ENCODE peak calls at places on chromosome 17, in ten cellular contexts. K, A, G, Z, L, X, S, Y, T and M are unnamed samples.

GRCh38 chr17:8436169-8436932 is 667 bp downstream of the NDEL1 start:
- DNase-seq in T (peak), K (peak), Z (peak), Y (peak), X (peak), S (peak), L (peak), A (peak), G (peak), M (peak)

GRCh38 chr17:57914274-57915147 is 40.7 kb downstream of the CUEDC1 start:
- DNase-seq in L (peak), Z (no peak), A (no peak), T (no peak), S (no peak), G (no peak), X (no peak), K (no peak), Y (no peak), M (no peak)

GRCh38 chr17:80152057-80152831 is 5.3 kb upstream of the EIF4A3 start:
- DNase-seq in G (peak), T (no peak), Y (no peak), Z (no peak), X (no peak), K (peak), S (peak), A (peak), L (no peak), M (no peak)

GRCh38 chr17:4706121-4706520 is 2.2 kb upstream of the PELP1 start:
- DNase-seq in S (peak), K (peak), Y (no peak), A (no peak), X (no peak), Z (no peak), L (no peak), T (no peak), G (peak), M (no peak)

GRCh38 chr17:40306395-40306794 is 2.6 kb upstream of the RARA start:
- DNase-seq in X (no peak), A (no peak), S (peak), T (no peak), Z (no peak), K (no peak), G (no peak), L (no peak), Y (no peak), M (no peak)

GRCh38 chr17:38958326-38958725 is 8.9 kb downstream of the FBXO47 start:
- DNase-seq in K (no peak), Y (no peak), L (no peak), X (no peak), T (no peak), S (peak), G (peak), Z (no peak), A (peak), M (no peak)

GRCh38 chr17:57424777-57425188 is 168.5 kb downstream of the MSI2 start:
- DNase-seq in T (no peak), A (peak), L (peak), Z (peak), X (no peak), S (no peak), K (no peak), G (peak), Y (no peak), M (no peak)

GRCh38 chr17:57032343-57032742 is 52.7 kb upstream of the AKAP1 start:
- DNase-seq in L (no peak), Y (no peak), T (no peak), K (no peak), G (no peak), A (no peak), X (no peak), S (no peak), Z (no peak), M (no peak)

GRCh38 chr17:10745231-10745630 is 15.4 kb upstream of the TMEM220 start:
- DNase-seq in Z (no peak), S (peak), X (no peak), K (peak), L (no peak), A (no peak), G (peak), T (no peak), Y (no peak), M (no peak)

GRCh38 chr17:34076743-34077631 is 178.1 kb upstream of the CCL2 start:
- DNase-seq in K (no peak), T (no peak), Z (no peak), L (no peak), Y (no peak), A (no peak), G (no peak), S (no peak), X (no peak), M (no peak)

GRCh38 chr17:39277110-39277509 is 51.4 kb upstream of the STAC2 start:
- DNase-seq in T (no peak), Y (no peak), A (no peak), L (no peak), G (no peak), K (no peak), X (no peak), Z (no peak), S (no peak), M (no peak)

GRCh38 chr17:42518755-42519545 is 17.1 kb upstream of the NAGLU start:
- DNase-seq in T (no peak), X (no peak), A (peak), G (peak), Y (no peak), L (peak), Z (no peak), S (peak), K (no peak), M (peak)

GRCh38 chr17:33864758-33865229 is 390.3 kb upstream of the CCL2 start:
- DNase-seq in T (no peak), G (no peak), K (no peak), L (no peak), X (no peak), Z (no peak), S (no peak), A (no peak), Y (no peak), M (no peak)

GRCh38 chr17:83092186-83092585 is 12.8 kb downstream of the METRNL start:
- DNase-seq in G (no peak), L (no peak), X (no peak), K (no peak), Z (no peak), Y (no peak), S (no peak), T (no peak), A (no peak), M (no peak)

GRCh38 chr17:31320791-31321190 is 631 bp downstream of the EVI2A start:
- DNase-seq in S (peak), G (peak), Z (no peak), K (peak), X (no peak), L (no peak), A (peak), Y (no peak), T (peak), M (no peak)

GRCh38 chr17:76540381-76541300 is 797 bp downstream of the PRCD start:
- DNase-seq in G (peak), K (peak), X (peak), A (peak), S (peak), L (peak), Z (peak), Y (peak), T (peak), M (peak)

GRCh38 chr17:76276461-76277299 is 11.5 kb downstream of the UBALD2 start:
- DNase-seq in X (no peak), S (peak), T (no peak), G (peak), Y (no peak), A (no peak), K (peak), Z (no peak), L (no peak), M (no peak)

GRCh38 chr17:78378225-78379133 is at the start of gene PGS1:
- DNase-seq in Z (peak), K (peak), A (peak), T (peak), L (peak), X (no peak), S (peak), Y (peak), G (peak), M (no peak)

GRCh38 chr17:1220346-1220745 is 40.6 kb upstream of the ABR start:
- DNase-seq in A (no peak), Z (no peak), X (no peak), K (no peak), L (no peak), S (no peak), Y (no peak), G (no peak), T (no peak), M (no peak)

GRCh38 chr17:45019177-45019711 is 32.2 kb downstream of the DCAKD start:
- DNase-seq in A (peak), Z (peak), L (no peak), T (peak), X (no peak), Y (peak), G (peak), S (peak), K (peak), M (no peak)

GRCh38 chr17:16304832-16305231 is 48.4 kb downstream of the CENPV start:
- DNase-seq in T (no peak), Z (peak), Y (peak), G (peak), X (no peak), A (peak), L (no peak), S (peak), K (peak), M (peak)

GRCh38 chr17:5789443-5789842 is 205.1 kb upstream of the NLRP1 start:
- DNase-seq in S (no peak), Y (no peak), K (no peak), T (no peak), Z (peak), X (no peak), L (no peak), A (no peak), G (peak), M (no peak)

GRCh38 chr17:48013876-48014602 is 23.6 kb downstream of the COPZ2 start:
- DNase-seq in G (no peak), A (no peak), Y (no peak), Z (no peak), S (no peak), L (no peak), T (no peak), K (no peak), X (no peak), M (no peak)

GRCh38 chr17:48014603-48015037 is 23.0 kb downstream of the COPZ2 start:
- DNase-seq in T (no peak), G (no peak), X (no peak), K (no peak), A (no peak), Y (no peak), L (no peak), S (no peak), Z (no peak), M (no peak)

GRCh38 chr17:48010193-48010592 is 27.4 kb downstream of the COPZ2 start:
- DNase-seq in K (no peak), X (no peak), S (no peak), L (no peak), Z (no peak), A (no peak), G (no peak), Y (no peak), T (no peak), M (no peak)

GRCh38 chr17:48011405-48012150 is 26.0 kb downstream of the COPZ2 start:
- DNase-seq in Y (peak), Z (peak), L (no peak), K (peak), A (no peak), S (peak), X (no peak), T (peak), G (peak), M (no peak)

DNA sequence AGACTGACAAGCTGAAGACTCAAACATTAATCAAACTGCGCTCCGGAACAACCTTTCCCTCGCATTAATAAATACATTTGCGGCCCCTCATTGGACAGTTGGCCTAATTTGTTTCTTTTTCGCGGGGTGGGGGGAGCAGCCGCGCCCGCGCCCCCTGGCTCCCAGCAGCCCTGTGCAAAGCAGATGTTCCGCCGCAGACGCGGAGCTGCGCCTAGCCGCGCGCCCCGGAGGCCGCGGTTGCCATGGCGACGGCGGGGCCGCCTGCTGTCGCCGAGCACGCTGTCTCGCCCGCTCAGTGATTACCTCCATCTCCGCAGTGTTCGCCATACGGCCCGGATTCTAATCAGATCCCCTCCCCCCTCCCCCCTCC is 25.5 kb downstream of the COPZ2 start:
- DNase-seq in S (peak), T (peak), Z (peak), K (no peak), X (no peak), A (no peak), L (peak), G (no peak), Y (peak), M (no peak)
- TF ChIP-seq CTCF in S (no peak), T (no peak), Z (no peak), K (no peak), X (no peak), A (no peak), L (no peak), G (no peak), Y (no peak), M (no peak)

DNA sequence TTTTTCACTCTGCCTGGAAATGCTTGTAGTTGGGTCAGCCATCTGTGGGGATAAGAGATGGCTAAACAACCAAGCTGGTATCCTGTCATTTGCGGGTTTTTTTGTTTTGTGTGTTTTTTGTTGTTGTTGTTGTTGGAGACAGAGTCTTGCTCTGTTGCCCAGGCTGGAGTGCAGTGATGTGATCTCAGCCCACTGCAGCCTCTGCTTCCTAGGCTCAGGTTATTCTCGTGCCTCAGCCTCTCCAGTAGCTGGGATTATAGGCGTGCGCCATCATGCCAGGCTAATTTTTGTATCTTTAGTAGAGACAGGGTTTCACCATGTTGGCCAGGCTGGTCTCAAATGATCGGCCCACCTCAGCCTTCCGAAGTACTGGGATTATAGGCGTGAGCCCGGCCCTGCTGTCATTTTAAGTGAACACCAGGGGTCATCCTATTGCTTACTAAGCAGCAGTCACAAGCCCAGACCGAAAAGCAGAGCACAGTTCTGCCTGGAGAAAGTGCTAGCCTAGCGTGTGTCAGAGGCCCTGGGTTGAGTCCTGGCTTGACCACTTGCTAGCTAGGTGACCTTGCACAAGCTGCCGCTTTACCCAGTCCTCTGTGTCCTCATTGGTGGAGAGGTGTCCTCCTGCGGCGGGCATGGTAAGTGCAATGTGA is 4.6 kb downstream of the SMCR8 start:
- DNase-seq in Z (peak), Y (peak), G (peak), L (no peak), K (peak), T (peak), S (peak), X (no peak), A (peak), M (no peak)
- TF ChIP-seq CTCF in Z (peak), Y (peak), G (peak), L (no peak), K (peak), T (peak), S (peak), X (no peak), A (peak), M (peak)

DNA sequence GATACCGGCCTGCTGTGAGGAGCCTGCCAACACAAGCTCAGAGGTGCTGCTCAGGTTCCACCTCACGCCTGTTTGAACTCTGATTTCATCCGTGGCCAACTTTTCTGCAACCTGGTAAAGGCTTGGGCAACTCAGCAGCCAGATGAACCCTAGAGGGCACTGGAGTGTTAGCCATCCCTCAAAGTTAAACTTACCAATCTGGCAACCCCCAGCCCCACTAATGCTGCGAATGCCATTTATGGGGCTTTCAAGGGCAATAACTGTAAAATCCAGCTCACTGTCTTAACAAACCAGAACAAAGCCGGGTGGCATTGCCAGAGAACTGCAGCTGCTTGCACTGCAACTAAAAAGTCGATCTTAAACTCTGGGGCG is 105.5 kb downstream of the AXIN2 start:
- DNase-seq in Z (peak), K (peak), G (no peak), T (no peak), S (peak), L (no peak), Y (peak), X (no peak), A (peak), M (no peak)
- TF ChIP-seq CTCF in Z (peak), K (peak), G (peak), T (peak), S (peak), L (no peak), Y (peak), X (no peak), A (peak), M (peak)

GRCh38 chr17:61834610-61835009 is 28.7 kb downstream of the BRIP1 start:
- DNase-seq in Z (no peak), Y (no peak), A (no peak), S (no peak), X (no peak), K (no peak), T (no peak), G (no peak), L (no peak), M (no peak)
- TF ChIP-seq CTCF in Z (no peak), Y (no peak), A (no peak), S (no peak), X (no peak), K (no peak), T (no peak), G (no peak), L (no peak), M (no peak)